ENCODE peak calls at places on chromosomes 7 and 10, in five cellular contexts. P is tibial nerve; Y is M059J; U is Right ventricle myocardium inferior; Z is activated T-cell treated with anti-CD3 and anti-CD28 coated beads, Interleukin-2, amount 50 U/mL, for 72 hours. F is an unnamed sample.

GRCh38 chr10:129915526-129916378 is 48.3 kb downstream of the EBF3 start:
- DNase-seq in P (no peak), Y (no peak), U (no peak), Z (no peak), F (no peak)

GRCh38 chr7:131107343-131108211 is 220.1 kb upstream of the MKLN1 start:
- DNase-seq in P (peak; percentile 92), Y (peak; percentile 89), U (peak; percentile 80), Z (peak; percentile 77), F (peak; percentile 60)

GRCh38 chr10:21532694-21533576 is 1.1 kb upstream of the MLLT10 start:
- DNase-seq in P (no peak), Y (peak; percentile 22), U (no peak), Z (no peak), F (no peak)

GRCh38 chr10:85492684-85493083 is 873.9 kb downstream of the GRID1 start:
- DNase-seq in P (no peak), Y (no peak), U (no peak), Z (no peak), F (no peak)

GRCh38 chr7:158811461-158811860 is 17.8 kb downstream of the ESYT2 start:
- DNase-seq in P (peak; percentile 54), Y (peak; percentile 67), U (no peak), Z (peak; percentile 53), F (no peak)

GRCh38 chr7:30313348-30313747 is 29.0 kb downstream of the ZNRF2 start:
- DNase-seq in P (no peak), Y (no peak), U (no peak), Z (no peak), F (no peak)

GRCh38 chr7:29005829-29006228 is 47.7 kb upstream of the TRIL start:
- DNase-seq in P (no peak), Y (peak; percentile 57), U (no peak), Z (no peak), F (no peak)

GRCh38 chr10:55631071-55631654 is 729.9 kb downstream of the ZWINT start:
- DNase-seq in P (no peak), Y (peak; percentile 28), U (no peak), Z (peak; percentile 13), F (peak; percentile 47)

GRCh38 chr7:151428393-151429231 is 11.3 kb downstream of the CRYGN start:
- DNase-seq in P (no peak), Y (peak; percentile 94), U (no peak), Z (no peak), F (no peak)

GRCh38 chr7:25619963-25620799 is 391.9 kb upstream of the NPVF start:
- DNase-seq in P (peak; percentile 48), Y (no peak), U (peak; percentile 60), Z (no peak), F (no peak)

GRCh38 chr10:6918305-6918704 is 338.2 kb upstream of the PRKCQ start:
- DNase-seq in P (peak; percentile 60), Y (no peak), U (no peak), Z (peak; percentile 80), F (no peak)

GRCh38 chr10:3972460-3973366 is 187.7 kb upstream of the KLF6 start:
- DNase-seq in P (no peak), Y (no peak), U (no peak), Z (peak; percentile 62), F (no peak)

GRCh38 chr10:71804067-71804466 is 30.7 kb upstream of the VSIR start:
- DNase-seq in P (peak; percentile 45), Y (no peak), U (no peak), Z (no peak), F (no peak)

GRCh38 chr7:92794846-92795245 is 41.5 kb downstream of the CDK6 start:
- DNase-seq in P (no peak), Y (no peak), U (no peak), Z (no peak), F (no peak)

GRCh38 chr10:64396105-64396504 is 874.9 kb downstream of the REEP3 start:
- DNase-seq in P (no peak), Y (peak; percentile 0), U (no peak), Z (no peak), F (no peak)

GRCh38 chr7:44477955-44478354 is 12.5 kb downstream of the NUDCD3 start:
- DNase-seq in P (no peak), Y (no peak), U (no peak), Z (no peak), F (no peak)

GRCh38 chr7:4399121-4399520 is 283.0 kb upstream of the FOXK1 start:
- DNase-seq in P (no peak), Y (no peak), U (no peak), Z (no peak), F (no peak)

GRCh38 chr10:132932461-132933307 is 9.7 kb downstream of the CFAP46 start:
- DNase-seq in P (no peak), Y (no peak), U (peak; percentile 60), Z (no peak), F (no peak)

GRCh38 chr10:77125231-77125630 is 512.4 kb downstream of the KCNMA1 start:
- DNase-seq in P (no peak), Y (no peak), U (no peak), Z (no peak), F (no peak)

GRCh38 chr10:95211606-95212279 is 17.7 kb downstream of the ACSM6 start:
- DNase-seq in P (no peak), Y (peak; percentile 43), U (no peak), Z (no peak), F (no peak)

GRCh38 chr7:114969096-114969495 is 47.2 kb downstream of the MDFIC start:
- DNase-seq in P (no peak), Y (no peak), U (no peak), Z (no peak), F (no peak)

F was measured in heart right ventricle.